ENCODE peak calls at places on chromosomes 2 and 18, in four cellular contexts. J is heart left ventricle, V is ovary, X is suprapubic skin. F is an unnamed sample.
A peak's percentile ranks its signal among the peaks of the same experiment; 100 is the strongest.

GRCh38 chr2:28610583-28611201 is 114.8 kb downstream of the PLB1 start:
- DNase-seq in J (peak; percentile 17), V (peak; percentile 34), X (no peak), F (peak; percentile 50)

GRCh38 chr2:217789003-217789735 is 213.6 kb downstream of the TNS1 start:
- DNase-seq in J (peak; percentile 83), V (peak; percentile 93), X (no peak), F (peak; percentile 82)

GRCh38 chr18:9741821-9742541 is 33.9 kb downstream of the RAB31 start:
- DNase-seq in J (peak; percentile 48), V (no peak), X (no peak), F (no peak)

GRCh38 chr2:217625475-217626245 is 377.1 kb downstream of the TNS1 start:
- DNase-seq in J (no peak), V (no peak), X (no peak), F (no peak)

GRCh38 chr2:190996338-190996946 is 17.5 kb downstream of the STAT1 start:
- DNase-seq in J (peak; percentile 27), V (no peak), X (no peak), F (no peak)

GRCh38 chr18:35383136-35383535 is 6.0 kb upstream of the ZNF396 start:
- DNase-seq in J (no peak), V (no peak), X (no peak), F (no peak)

GRCh38 chr18:23503038-23503966 is at the start of gene RMC1:
- DNase-seq in J (peak; percentile 97), V (peak; percentile 98), X (peak; percentile 98), F (peak; percentile 98)

GRCh38 chr2:151774506-151774905 is 40.2 kb upstream of the NEB start:
- DNase-seq in J (no peak), V (no peak), X (no peak), F (no peak)

GRCh38 chr2:202757339-202757738 is 114.2 kb downstream of the ICA1L start:
- DNase-seq in J (no peak), V (no peak), X (no peak), F (no peak)

GRCh38 chr2:46974659-46975058 is 59.1 kb upstream of the MCFD2 start:
- DNase-seq in J (no peak), V (no peak), X (no peak), F (no peak)

GRCh38 chr18:5895300-5895885 is at the start of gene TMEM200C:
- DNase-seq in J (peak; percentile 30), V (peak; percentile 48), X (no peak), F (no peak)

GRCh38 chr2:60450488-60450887 is 103.0 kb downstream of the BCL11A start:
- DNase-seq in J (no peak), V (no peak), X (no peak), F (no peak)

GRCh38 chr2:60447943-60448342 is 105.5 kb downstream of the BCL11A start:
- DNase-seq in J (no peak), V (no peak), X (no peak), F (no peak)

GRCh38 chr2:60453896-60454295 is 99.6 kb downstream of the BCL11A start:
- DNase-seq in J (no peak), V (no peak), X (no peak), F (no peak)

GRCh38 chr2:60456115-60456770 is 97.2 kb downstream of the BCL11A start:
- DNase-seq in J (no peak), V (no peak), X (no peak), F (no peak)

DNA sequence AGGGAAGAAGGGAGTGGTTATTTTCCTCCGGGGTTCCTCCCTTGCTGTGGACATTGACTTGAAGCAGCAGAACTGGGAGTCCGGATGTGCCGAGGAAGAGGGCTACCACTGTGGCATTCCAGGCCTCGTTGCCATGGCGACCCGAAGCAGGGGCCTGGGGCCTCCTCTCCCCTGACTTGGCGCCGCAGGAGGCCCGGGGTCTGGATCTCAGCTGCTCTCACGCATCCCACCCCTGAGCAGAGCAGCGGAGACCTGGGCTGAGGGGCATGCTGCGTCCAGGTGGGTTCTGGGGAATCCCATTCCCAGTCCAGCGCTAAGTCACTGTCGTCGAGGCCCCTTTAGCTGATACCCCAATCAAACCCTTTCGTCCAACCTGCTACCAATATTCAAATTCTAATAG is 100.2 kb downstream of the BCL11A start:
- DNase-seq in J (no peak), V (no peak), X (no peak), F (no peak)
- TF ChIP-seq POLR2A in J (no peak), V (no peak), X (no peak), F (no peak)

GRCh38 chr2:65420712-65421431 is 11.5 kb downstream of the SPRED2 start:
- DNase-seq in J (no peak), V (no peak), X (no peak), F (peak; percentile 31)

GRCh38 chr2:65427536-65427935 is 4.9 kb downstream of the SPRED2 start:
- DNase-seq in J (no peak), V (no peak), X (no peak), F (no peak)

GRCh38 chr2:65421432-65421748 is 11.0 kb downstream of the SPRED2 start:
- DNase-seq in J (no peak), V (no peak), X (no peak), F (no peak)

GRCh38 chr2:65425276-65425675 is 7.1 kb downstream of the SPRED2 start:
- DNase-seq in J (no peak), V (no peak), X (no peak), F (no peak)

GRCh38 chr2:65424391-65424790 is 8.0 kb downstream of the SPRED2 start:
- DNase-seq in J (no peak), V (no peak), X (no peak), F (no peak)
- H3K4me1 ChIP-seq in J (peaks cover 72% of the 10 kb centered on the region), V (peaks cover 2% of the 10 kb centered on the region), X (peaks cover 17% of the 10 kb centered on the region), F (peaks cover 16% of the 10 kb centered on the region)

DNA sequence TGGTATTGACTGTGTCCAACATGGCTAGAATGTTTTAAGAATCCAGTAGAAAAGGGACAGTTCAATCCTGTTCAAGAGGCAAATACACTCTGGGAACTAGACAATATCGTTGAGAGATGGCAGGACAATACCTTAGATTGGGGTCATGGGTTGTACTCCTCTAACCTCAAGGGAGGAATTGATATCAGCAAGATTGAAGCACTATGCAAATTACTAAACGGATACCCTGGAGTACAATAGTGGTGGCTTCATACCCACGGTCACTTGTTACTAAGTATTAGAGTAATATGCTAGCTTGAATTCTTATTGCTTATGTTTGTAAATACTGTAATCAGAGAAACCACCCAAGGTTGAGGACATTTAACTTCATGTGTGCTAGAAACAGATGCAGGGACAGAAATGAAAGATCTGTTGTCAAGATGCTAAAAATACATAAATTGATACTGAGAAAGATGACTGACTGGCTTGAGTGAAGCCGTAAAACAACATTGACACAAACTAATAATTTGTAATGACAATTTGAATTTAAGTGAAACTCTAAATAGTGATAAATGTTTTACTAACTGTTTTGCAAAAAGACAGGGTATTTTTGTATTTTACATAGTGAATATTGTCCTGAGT is 73.3 kb downstream of the KCNJ3 start:
- DNase-seq in J (no peak), V (no peak), X (no peak), F (no peak)
- H3K27me3 ChIP-seq in J (no peaks in the 10 kb centered on the region), V (no peaks in the 10 kb centered on the region), X (no peaks in the 10 kb centered on the region), F (no peaks in the 10 kb centered on the region)

GRCh38 chr2:55618649-55619055 is 1.2 kb upstream of the PPP4R3B start:
- DNase-seq in J (peak; percentile 37), V (peak; percentile 59), X (no peak), F (peak; percentile 58)

GRCh38 chr2:55617160-55618024 is at the start of gene PPP4R3B:
- DNase-seq in J (peak; percentile 100), V (peak; percentile 100), X (peak; percentile 98), F (peak; percentile 99)

GRCh38 chr2:55620123-55620779 is 2.8 kb upstream of the PPP4R3B start:
- DNase-seq in J (no peak), V (no peak), X (no peak), F (no peak)

GRCh38 chr2:55618025-55618648 is 715 bp upstream of the PPP4R3B start:
- DNase-seq in J (no peak), V (no peak), X (no peak), F (no peak)

DNA sequence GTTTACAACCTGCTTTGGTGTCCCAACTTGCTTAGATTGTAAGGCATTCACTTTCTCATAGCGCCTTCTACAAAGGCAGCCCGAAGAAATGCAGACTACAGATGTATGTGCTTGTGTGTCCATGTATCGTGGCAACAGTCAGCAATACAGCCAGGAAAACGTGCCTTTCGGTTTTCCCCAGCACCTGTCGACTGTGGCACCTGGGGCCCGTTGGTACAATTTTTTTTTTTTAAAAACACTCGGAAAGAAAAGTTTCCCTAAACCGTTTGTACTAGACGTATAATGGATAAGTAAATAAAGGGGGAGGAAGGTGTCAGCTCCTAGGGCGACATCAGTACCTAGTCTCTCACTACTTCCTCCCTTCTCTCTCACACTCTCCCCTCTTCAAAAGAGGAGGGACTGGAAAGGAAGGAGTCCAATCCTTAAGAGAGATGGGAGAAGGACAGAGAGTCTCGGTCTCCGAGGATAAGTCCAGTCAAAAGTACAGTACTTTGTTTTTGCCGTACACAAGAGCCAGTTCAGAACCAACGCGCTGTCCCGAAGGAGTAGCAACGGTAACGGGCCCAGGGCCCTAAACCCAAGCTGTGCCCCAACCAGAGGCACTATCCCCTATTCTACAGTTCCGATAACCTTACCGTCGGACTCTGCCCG is 788 bp downstream of the PPP4R3B start:
- DNase-seq in J (no peak), V (no peak), X (no peak), F (peak; percentile 37)
- TF ChIP-seq POLR2A in J (no peak), V (no peak), X (no peak), F (peak; percentile 3)

DNA sequence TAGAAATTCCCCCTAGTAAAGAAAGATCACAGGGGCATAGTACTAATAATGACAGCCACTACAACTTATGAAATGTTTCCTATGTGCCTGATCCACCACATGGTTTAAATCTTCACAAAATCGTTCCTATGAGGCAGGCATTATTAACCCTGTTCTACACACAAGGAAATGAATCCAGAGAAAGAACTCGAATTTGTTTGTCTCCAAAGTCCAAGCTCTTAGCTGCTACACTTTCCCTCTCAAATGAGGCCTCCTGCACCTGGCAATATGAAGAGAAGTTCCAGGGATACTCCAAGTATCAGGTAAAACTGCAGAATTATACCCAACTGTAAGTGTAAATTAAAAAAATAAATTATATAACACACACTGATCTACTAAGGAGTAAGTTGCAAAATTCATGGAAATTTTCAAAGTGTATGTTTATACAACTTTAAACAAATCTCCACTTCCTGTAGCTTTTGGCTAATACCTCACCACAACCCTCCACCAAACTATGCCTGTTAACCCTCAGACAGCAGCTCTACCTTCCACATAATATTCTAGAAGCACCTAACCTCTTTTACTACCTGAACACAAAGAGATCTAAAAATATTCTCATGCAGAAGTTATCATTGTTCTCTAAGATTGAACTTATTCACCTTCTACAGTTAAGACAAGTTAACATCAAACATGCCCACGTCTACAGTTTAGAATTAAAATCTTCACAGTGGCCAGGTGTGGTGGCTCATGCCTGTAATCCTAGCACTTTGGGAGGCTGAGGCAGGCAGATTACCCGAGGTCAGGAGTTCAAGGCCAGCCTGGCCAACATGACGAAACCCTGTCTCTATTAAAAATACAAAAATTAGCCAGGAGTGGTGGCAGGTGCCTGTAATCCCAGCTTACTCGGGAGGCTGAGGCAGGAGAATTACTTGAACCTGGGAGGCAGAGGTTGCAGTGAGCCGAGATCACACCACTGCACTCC is 2.9 kb downstream of the MGAT4A start:
- DNase-seq in J (no peak), V (no peak), X (no peak), F (no peak)
- H3K4me1 ChIP-seq in J (peaks cover 52% of the 10 kb centered on the region), V (no peaks in the 10 kb centered on the region), X (peaks cover 45% of the 10 kb centered on the region), F (peaks cover 17% of the 10 kb centered on the region)